ENCODE peak calls at places on chromosomes 5 and 9, in eight cellular contexts. U is neuronal stem cell; G is stimulated activated CD4-positive, alpha-beta T cell treated with anti-CD3 and anti-CD28 coated beads, Interleukin-4, amount 100 ng/mL, for 4 hours; C is ascending aorta; B is uterus; K is hepatic stellate cell; W is RWPE1; O is GM04503. F is an unnamed sample.
A peak's percentile ranks its signal among the peaks of the same experiment; 100 is the strongest.

GRCh38 chr9:133127340-133127981 is 6.4 kb upstream of the RALGDS start:
- DNase-seq in U (no peak), G (peak; percentile 48), C (no peak), B (peak; percentile 46), K (no peak), W (peak; percentile 97), O (no peak), F (no peak)

GRCh38 chr9:112570731-112571167 is 84.1 kb downstream of the KIAA1958 start:
- DNase-seq in U (no peak), G (no peak), C (no peak), B (no peak), K (no peak), W (no peak), O (no peak), F (no peak)

GRCh38 chr5:30505014-30505886 is 688.2 kb upstream of the CDH6 start:
- DNase-seq in U (peak; percentile 37), G (no peak), C (no peak), B (no peak), K (no peak), W (peak; percentile 53), O (no peak), F (no peak)

GRCh38 chr9:136944094-136944518 is 432 bp downstream of the FBXW5 start:
- DNase-seq in U (no peak), G (no peak), C (no peak), B (no peak), K (peak; percentile 91), W (peak; percentile 61), O (no peak), F (no peak)

GRCh38 chr9:6272229-6272597 is 56.0 kb upstream of the TPD52L3 start:
- DNase-seq in U (no peak), G (no peak), C (no peak), B (peak; percentile 28), K (peak; percentile 50), W (peak; percentile 31), O (peak; percentile 77), F (no peak)

GRCh38 chr5:58924306-58924705 is 341.4 kb downstream of the RAB3C start:
- DNase-seq in U (no peak), G (no peak), C (no peak), B (no peak), K (no peak), W (no peak), O (no peak), F (no peak)

GRCh38 chr5:9294793-9295465 is 250.9 kb downstream of the SEMA5A start:
- DNase-seq in U (no peak), G (no peak), C (no peak), B (no peak), K (no peak), W (no peak), O (no peak), F (no peak)

GRCh38 chr9:89654025-89654662 is 49.3 kb downstream of the GADD45G start:
- DNase-seq in U (no peak), G (no peak), C (no peak), B (peak; percentile 43), K (no peak), W (no peak), O (no peak), F (no peak)

GRCh38 chr5:149256451-149256850 is 15.2 kb upstream of the AFAP1L1 start:
- DNase-seq in U (no peak), G (no peak), C (no peak), B (no peak), K (peak; percentile 22), W (no peak), O (no peak), F (no peak)

GRCh38 chr5:91283899-91284298 is 99.2 kb downstream of the ARRDC3 start:
- DNase-seq in U (no peak), G (no peak), C (no peak), B (no peak), K (no peak), W (no peak), O (peak; percentile 78), F (no peak)

GRCh38 chr9:746661-747434 is 94.6 kb upstream of the DMRT1 start:
- DNase-seq in U (no peak), G (no peak), C (no peak), B (no peak), K (no peak), W (no peak), O (no peak), F (no peak)

F was measured in activated naive CD4-positive, alpha-beta T cell treated with anti-CD3 and anti-CD28 coated beads, Interleukin-2, amount 10 ng/mL, durations not matched to agents 7 days and 5 days.